ENCODE peak calls at places on chromosomes 12 and 14, in nine cellular contexts. O, R, X, Z, S, Q, T, N and B are unnamed samples.

GRCh38 chr12:42696424-42697149 is 107.0 kb upstream of the PRICKLE1 start:
- DNase-seq in R (peak), T (peak), Q (peak), O (no peak), Z (no peak), S (no peak), X (peak), N (peak), B (no peak)

GRCh38 chr12:122203968-122204828 is 689 bp downstream of the B3GNT4 start:
- DNase-seq in X (no peak), N (peak), O (no peak), R (no peak), Z (no peak), T (no peak), Q (no peak), S (peak), B (no peak)

GRCh38 chr12:104280703-104281458 is 22.7 kb upstream of the EID3 start:
- DNase-seq in Z (no peak), Q (no peak), R (no peak), T (peak), S (no peak), X (no peak), O (peak), N (no peak), B (no peak)

GRCh38 chr12:89800435-89800834 is 91.8 kb upstream of the ATP2B1 start:
- DNase-seq in S (no peak), O (no peak), R (no peak), T (no peak), Z (no peak), Q (no peak), N (no peak), X (no peak), B (no peak)

GRCh38 chr14:72594099-72594901 is 299.6 kb downstream of the DPF3 start:
- DNase-seq in Z (no peak), R (no peak), Q (no peak), N (peak), S (no peak), X (no peak), O (no peak), T (no peak), B (no peak)

GRCh38 chr12:15829949-15830348 is 40.8 kb upstream of the EPS8 start:
- DNase-seq in R (no peak), O (no peak), N (no peak), X (no peak), S (no peak), Z (no peak), T (peak), Q (no peak), B (no peak)

GRCh38 chr14:70641548-70642312 is at the start of gene TTC9:
- DNase-seq in O (no peak), Q (no peak), S (peak), Z (peak), X (no peak), T (no peak), N (no peak), R (peak), B (peak)

GRCh38 chr12:109768901-109769670 is 55.5 kb downstream of the FAM222A start:
- DNase-seq in Z (no peak), N (peak), S (no peak), Q (no peak), O (peak), R (no peak), X (no peak), T (no peak), B (peak)

GRCh38 chr12:92821142-92821541 is 108.0 kb downstream of the EEA1 start:
- DNase-seq in S (no peak), Z (no peak), Q (no peak), T (no peak), R (no peak), N (no peak), O (no peak), X (no peak), B (no peak)

GRCh38 chr12:108109954-108110353 is 19.1 kb upstream of the WSCD2 start:
- DNase-seq in Q (no peak), T (no peak), S (no peak), R (no peak), O (no peak), X (no peak), Z (no peak), N (no peak), B (no peak)

GRCh38 chr14:90281261-90281660 is 24.9 kb downstream of the PSMC1 start:
- DNase-seq in S (no peak), X (no peak), Z (no peak), N (peak), R (no peak), Q (no peak), T (peak), O (peak), B (no peak)

GRCh38 chr14:52268191-52269061 is 928 bp downstream of the PTGDR start:
- DNase-seq in X (no peak), Q (no peak), S (peak), Z (no peak), T (peak), N (no peak), O (no peak), R (no peak), B (no peak)

GRCh38 chr12:97758102-97758501 is 295.5 kb downstream of the RMST start:
- DNase-seq in R (no peak), X (no peak), Q (no peak), Z (no peak), S (no peak), O (no peak), T (no peak), N (no peak), B (no peak)

GRCh38 chr14:102094101-102094500 is 7.3 kb upstream of the HSP90AA1 start:
- DNase-seq in R (no peak), X (no peak), T (no peak), Q (no peak), O (no peak), N (no peak), Z (no peak), S (no peak), B (no peak)

GRCh38 chr12:58414398-58414871 is 473.1 kb downstream of the ATP23 start:
- DNase-seq in N (no peak), T (peak), X (no peak), R (no peak), O (no peak), S (no peak), Q (no peak), Z (no peak), B (no peak)

GRCh38 chr14:99757331-99758070 is 35.7 kb upstream of the EML1 start:
- DNase-seq in S (no peak), T (peak), Q (no peak), O (no peak), Z (no peak), R (no peak), X (peak), N (no peak), B (no peak)

GRCh38 chr12:6215932-6216494 is 15.8 kb downstream of the CD9 start:
- DNase-seq in T (peak), N (peak), Q (no peak), X (peak), Z (no peak), S (no peak), O (peak), R (peak), B (peak)

GRCh38 chr12:4031703-4032291 is 158.6 kb upstream of the PARP11 start:
- DNase-seq in Z (no peak), Q (peak), R (peak), N (peak), X (peak), T (peak), S (no peak), O (peak), B (no peak)

GRCh38 chr14:75875958-75876357 is 105.8 kb downstream of the TGFB3 start:
- DNase-seq in X (no peak), Q (no peak), R (no peak), S (no peak), O (no peak), N (no peak), T (no peak), Z (no peak), B (no peak)

GRCh38 chr14:22147716-22148115 is 441.3 kb downstream of the DAD1 start:
- DNase-seq in Z (no peak), R (no peak), T (no peak), N (no peak), X (no peak), O (no peak), S (no peak), Q (no peak), B (no peak)

GRCh38 chr12:88723219-88723618 is 142.9 kb upstream of the KITLG start:
- DNase-seq in S (no peak), R (no peak), Q (no peak), Z (no peak), O (no peak), N (no peak), X (no peak), T (peak), B (no peak)
- H3K4me3 ChIP-seq in S (no peak), R (no peak), Q (no peak), Z (no peak), O (no peak), N (no peak), X (no peak), T (no peak), B (no peak)

GRCh38 chr14:97618401-97618800 is 821.2 kb downstream of the VRK1 start:
- DNase-seq in R (no peak), Q (no peak), N (no peak), S (no peak), Z (no peak), T (no peak), O (no peak), X (no peak), B (no peak)

GRCh38 chr14:97618917-97619690 is 821.9 kb downstream of the VRK1 start:
- DNase-seq in Q (no peak), T (no peak), X (no peak), S (no peak), R (no peak), Z (no peak), O (no peak), N (no peak), B (no peak)

GRCh38 chr14:97625512-97625911 is 828.3 kb downstream of the VRK1 start:
- DNase-seq in S (no peak), O (no peak), Z (no peak), R (no peak), N (no peak), T (no peak), X (no peak), Q (no peak), B (no peak)

GRCh38 chr14:97624985-97625384 is 827.8 kb downstream of the VRK1 start:
- DNase-seq in R (no peak), X (no peak), Q (no peak), Z (no peak), O (no peak), N (no peak), S (no peak), T (no peak), B (no peak)

DNA sequence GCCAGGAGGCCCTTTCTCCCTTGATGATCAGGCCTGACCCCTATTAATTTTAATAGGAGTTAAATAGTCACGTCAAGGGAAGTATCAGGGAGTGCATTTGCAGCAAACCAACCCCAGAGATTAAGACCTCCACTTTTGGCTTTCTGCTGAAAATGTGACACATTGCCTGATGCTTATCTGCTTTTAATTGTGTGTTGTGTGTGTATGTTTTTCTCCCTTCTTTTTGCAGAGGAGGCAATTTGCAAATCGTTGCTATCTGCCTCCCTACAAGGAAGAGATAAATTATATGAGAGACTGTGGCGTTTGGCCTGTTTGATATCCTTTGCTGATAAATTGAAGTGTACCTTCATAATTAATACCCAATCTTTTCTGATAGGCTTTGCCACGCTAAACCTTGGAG is 822.9 kb downstream of the VRK1 start:
- DNase-seq in N (no peak), X (no peak), R (no peak), T (no peak), S (no peak), O (no peak), Q (no peak), Z (no peak), B (no peak)
- H3K4me3 ChIP-seq in N (no peak), X (no peak), R (no peak), T (no peak), S (no peak), O (no peak), Q (no peak), Z (peak), B (no peak)

GRCh38 chr12:57126561-57126960 is 1.7 kb upstream of the LRP1 start:
- DNase-seq in S (no peak), Q (no peak), Z (no peak), R (peak), T (no peak), N (no peak), O (no peak), X (no peak), B (no peak)
- H3K4me3 ChIP-seq in S (no peak), Q (no peak), Z (no peak), R (peak), T (peak), N (no peak), O (no peak), X (peak), B (no peak)

GRCh38 chr12:52043386-52044212 is 7.6 kb upstream of the NR4A1 start:
- DNase-seq in R (no peak), Q (no peak), N (peak), O (no peak), S (no peak), Z (no peak), T (peak), X (peak), B (no peak)
- H3K4me3 ChIP-seq in R (no peak), Q (peak), N (no peak), O (no peak), S (no peak), Z (no peak), T (peak), X (peak), B (peak)

GRCh38 chr12:124564232-124564958 is 3.0 kb downstream of the NCOR2 start:
- DNase-seq in S (peak), X (no peak), O (no peak), Q (no peak), R (no peak), Z (no peak), N (no peak), T (no peak), B (no peak)
- H3K4me3 ChIP-seq in S (peak), X (peak), O (no peak), Q (no peak), R (no peak), Z (no peak), N (no peak), T (peak), B (peak)

DNA sequence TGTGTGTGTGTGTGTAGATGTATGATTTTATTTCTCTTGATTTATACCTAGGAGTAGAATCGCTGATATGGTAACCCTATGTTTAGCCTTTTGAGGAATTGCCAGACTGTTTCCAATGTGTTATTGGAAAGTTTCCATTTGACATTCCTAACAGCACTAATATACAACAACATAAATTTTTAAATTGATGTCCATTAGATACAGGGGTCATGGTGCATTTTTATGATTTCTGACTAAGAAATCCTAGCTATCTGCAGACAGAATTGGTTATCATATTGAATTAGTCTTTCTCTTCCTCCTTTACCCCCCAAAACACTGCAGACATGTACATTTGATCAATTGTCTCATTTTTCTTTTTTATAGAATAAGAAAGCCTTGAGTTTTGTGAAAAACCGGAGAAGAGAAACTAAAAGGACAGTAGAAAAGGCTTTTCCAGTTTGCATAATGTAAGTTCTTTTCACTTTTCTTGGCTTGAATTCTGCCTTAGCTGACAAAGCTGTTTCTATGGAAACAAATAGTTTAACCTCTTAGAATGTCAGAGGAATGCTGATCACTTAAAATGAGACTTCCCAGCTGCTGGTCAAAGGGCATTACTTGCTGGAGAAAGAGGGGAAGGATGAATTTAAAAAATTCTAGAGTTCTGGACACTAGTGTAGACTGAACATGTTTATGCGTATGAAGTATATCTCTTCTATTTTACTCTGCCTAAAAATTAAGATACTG is 28.3 kb downstream of the PALS1 start:
- DNase-seq in Z (no peak), X (no peak), Q (no peak), R (no peak), S (peak), O (peak), T (peak), N (no peak), B (no peak)
- H3K4me3 ChIP-seq in Z (no peak), X (no peak), Q (no peak), R (no peak), S (no peak), O (no peak), T (peak), N (no peak), B (peak)